ENCODE peak calls at places on chromosomes 6 and 20, in five cellular contexts. X, I, W, G and S are unnamed samples.

GRCh38 chr6:713351-713750 is 20.4 kb upstream of the EXOC2 start:
- DNase-seq in X (no peak), I (no peak), W (no peak), G (no peak), S (no peak)

GRCh38 chr6:157464653-157465535 is 83.9 kb downstream of the ZDHHC14 start:
- DNase-seq in X (no peak), I (no peak), W (peak; percentile 64), G (peak; percentile 93), S (peak; percentile 74)

GRCh38 chr6:17013701-17014100 is 88.1 kb upstream of the STMND1 start:
- DNase-seq in X (no peak), I (no peak), W (no peak), G (no peak), S (no peak)

GRCh38 chr6:79713701-79714322 is 82.7 kb downstream of the SH3BGRL2 start:
- DNase-seq in X (peak; percentile 1), I (peak; percentile 47), W (peak; percentile 75), G (no peak), S (peak; percentile 56)

GRCh38 chr6:140537834-140538680 is 1163.6 kb upstream of the CITED2 start:
- DNase-seq in X (peak; percentile 3), I (no peak), W (no peak), G (no peak), S (no peak)

GRCh38 chr20:41005361-41005729 is 23.3 kb upstream of the TOP1 start:
- DNase-seq in X (peak; percentile 54), I (peak; percentile 74), W (peak; percentile 51), G (no peak), S (no peak)

GRCh38 chr6:38813026-38813425 is 97.9 kb downstream of the DNAH8 start:
- DNase-seq in X (no peak), I (no peak), W (no peak), G (no peak), S (no peak)

GRCh38 chr6:105522626-105523322 is 119.9 kb upstream of the PREP start:
- DNase-seq in X (no peak), I (peak; percentile 4), W (peak; percentile 38), G (no peak), S (no peak)

GRCh38 chr6:163806761-163807499 is 392.4 kb downstream of the QKI start:
- DNase-seq in X (no peak), I (no peak), W (peak; percentile 28), G (no peak), S (no peak)

GRCh38 chr6:154962751-154963150 is 32.4 kb upstream of the TIAM2 start:
- DNase-seq in X (peak; percentile 28), I (no peak), W (no peak), G (no peak), S (no peak)

GRCh38 chr20:1287306-1287705 is 21.2 kb downstream of the SNPH start:
- DNase-seq in X (no peak), I (no peak), W (no peak), G (no peak), S (no peak)

GRCh38 chr6:119497988-119498727 is 148.6 kb upstream of the MAN1A1 start:
- DNase-seq in X (no peak), I (no peak), W (peak; percentile 55), G (no peak), S (no peak)

GRCh38 chr20:39112196-39112743 is 150.1 kb downstream of the DHX35 start:
- DNase-seq in X (peak; percentile 88), I (peak; percentile 50), W (peak; percentile 63), G (no peak), S (peak; percentile 56)

GRCh38 chr6:157831424-157832249 is 8.6 kb downstream of the SNX9 start:
- DNase-seq in X (no peak), I (no peak), W (no peak), G (no peak), S (no peak)

GRCh38 chr20:24842591-24843442 is 106.3 kb upstream of the CST7 start:
- DNase-seq in X (no peak), I (no peak), W (no peak), G (peak; percentile 98), S (peak; percentile 84)

GRCh38 chr6:73728548-73729205 is 32.7 kb downstream of the CD109 start:
- DNase-seq in X (no peak), I (no peak), W (no peak), G (peak; percentile 31), S (peak; percentile 28)

GRCh38 chr6:6841571-6841970 is 253.1 kb downstream of the LY86 start:
- DNase-seq in X (no peak), I (no peak), W (no peak), G (no peak), S (peak; percentile 43)

GRCh38 chr6:1498491-1499113 is 109.2 kb downstream of the FOXF2 start:
- DNase-seq in X (no peak), I (no peak), W (no peak), G (no peak), S (peak; percentile 50)

GRCh38 chr6:63636516-63636968 is 940 bp downstream of the PHF3 start:
- DNase-seq in X (peak; percentile 7), I (peak; percentile 13), W (peak; percentile 75), G (no peak), S (no peak)

GRCh38 chr20:46324960-46325703 is 16.8 kb upstream of the CDH22 start:
- DNase-seq in X (peak; percentile 62), I (no peak), W (peak; percentile 57), G (no peak), S (peak; percentile 67)

GRCh38 chr6:133591330-133591729 is 297.6 kb upstream of the TCF21 start:
- DNase-seq in X (no peak), I (no peak), W (no peak), G (no peak), S (no peak)

GRCh38 chr20:36830791-36831691 is 44.9 kb upstream of the TLDC2 start:
- DNase-seq in X (no peak), I (no peak), W (no peak), G (no peak), S (no peak)

GRCh38 chr6:50071921-50072320 is 22.2 kb upstream of the DEFB112 start:
- DNase-seq in X (no peak), I (no peak), W (no peak), G (no peak), S (no peak)

GRCh38 chr6:20630136-20630535 is 95.9 kb downstream of the CDKAL1 start:
- DNase-seq in X (no peak), I (no peak), W (no peak), G (no peak), S (no peak)

GRCh38 chr20:7358670-7359069 is 581.6 kb downstream of the HAO1 start:
- DNase-seq in X (no peak), I (no peak), W (no peak), G (no peak), S (no peak)

GRCh38 chr20:38222231-38222922 is 38.2 kb downstream of the KIAA1755 start:
- DNase-seq in X (peak; percentile 84), I (peak; percentile 36), W (peak; percentile 78), G (no peak), S (peak; percentile 76)

GRCh38 chr20:24160563-24161355 is 172.2 kb upstream of the GGTLC1 start:
- DNase-seq in X (peak; percentile 57), I (no peak), W (peak; percentile 31), G (no peak), S (peak; percentile 44)

GRCh38 chr6:96394727-96395126 is 126.9 kb upstream of the UFL1 start:
- DNase-seq in X (no peak), I (peak; percentile 23), W (no peak), G (no peak), S (peak; percentile 14)

GRCh38 chr20:35341366-35342028 is 49.3 kb upstream of the FAM83C start:
- DNase-seq in X (no peak), I (no peak), W (no peak), G (no peak), S (no peak)

GRCh38 chr20:58645277-58645968 is 5.7 kb upstream of the STX16 start:
- DNase-seq in X (no peak), I (no peak), W (no peak), G (no peak), S (no peak)

GRCh38 chr6:100134703-100135102 is 140.7 kb upstream of the MCHR2 start:
- DNase-seq in X (no peak), I (no peak), W (no peak), G (no peak), S (no peak)

GRCh38 chr6:10412165-10412947 is 2.5 kb downstream of the TFAP2A start:
- DNase-seq in X (peak; percentile 56), I (no peak), W (no peak), G (no peak), S (peak; percentile 92)

GRCh38 chr6:165446331-165446730 is 136.9 kb upstream of the C6orf118 start:
- DNase-seq in X (no peak), I (no peak), W (no peak), G (no peak), S (no peak)

GRCh38 chr20:26163890-26164289 is 467.2 kb upstream of the ZNF337 start:
- DNase-seq in X (no peak), I (no peak), W (no peak), G (no peak), S (no peak)

DNA sequence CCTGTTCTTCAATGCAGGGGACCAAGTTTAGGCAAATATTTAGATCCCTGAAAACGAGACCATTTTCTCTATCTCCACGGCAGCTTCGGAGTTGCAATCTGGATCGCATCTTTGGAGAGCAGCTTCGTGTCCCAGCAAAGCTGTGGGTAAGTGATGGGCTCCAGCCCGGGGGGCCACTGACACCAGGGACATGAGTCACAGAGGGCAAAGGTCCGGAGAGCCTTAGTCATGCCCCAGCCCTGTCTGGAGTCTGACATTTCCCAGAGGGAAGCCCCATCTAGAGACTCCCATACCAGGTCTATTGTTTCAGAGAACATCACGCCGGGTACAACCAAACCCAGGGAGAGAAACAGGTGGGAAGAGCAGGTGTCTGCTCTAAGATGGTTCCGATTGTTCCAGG is 95.9 kb downstream of the NFATC2 start:
- DNase-seq in X (peak; percentile 94), I (peak; percentile 77), W (peak; percentile 44), G (no peak), S (no peak)
- TF ChIP-seq MAX in X (peak; percentile 41), I (no peak), W (no peak), G (no peak), S (no peak)

GRCh38 chr6:111747791-111748190 is 125.5 kb downstream of the FYN start:
- DNase-seq in X (no peak), I (no peak), W (no peak), G (no peak), S (no peak)
- H3K4me3 ChIP-seq in X (no peak overlapping the region), I (no peak overlapping the region), W (no peak overlapping the region), G (no peak overlapping the region), S (no peak overlapping the region)

GRCh38 chr6:168546173-168546572 is 105.2 kb downstream of the SMOC2 start:
- DNase-seq in X (no peak), I (no peak), W (no peak), G (no peak), S (no peak)
- TF ChIP-seq MAX in X (no peak), I (no peak), W (no peak), G (no peak), S (no peak)

DNA sequence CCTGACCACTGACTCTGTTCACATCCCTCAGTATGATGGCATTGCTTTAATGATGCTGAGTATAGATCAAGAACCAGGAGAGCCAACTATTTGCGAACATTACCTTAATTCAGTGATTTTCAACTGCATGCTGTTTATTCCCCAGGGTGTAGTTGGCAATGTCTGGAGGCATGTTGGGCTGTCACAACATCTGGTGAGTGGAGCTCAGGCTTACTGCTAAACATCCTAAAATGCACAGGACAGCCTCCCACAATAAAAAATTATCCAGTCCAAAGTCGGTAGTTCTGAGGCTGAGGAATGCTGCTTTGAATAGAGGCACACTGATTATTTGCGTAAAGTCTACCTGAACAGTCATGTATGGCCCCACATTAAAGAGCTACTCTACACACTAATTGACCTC is 94.8 kb upstream of the OPRM1 start:
- DNase-seq in X (no peak), I (no peak), W (no peak), G (no peak), S (no peak)
- H3K4me3 ChIP-seq in X (no peak overlapping the region), I (no peak overlapping the region), W (no peak overlapping the region), G (no peak overlapping the region), S (no peak overlapping the region)